ENCODE peak calls at places on chromosomes 16 and 17, in ten cellular contexts. One of them, this sample, is unnamed.

GRCh38 chr17:71180801-71181385 is 939.9 kb upstream of the SOX9 start:
- DNase-seq in effector memory CD4-positive, alpha-beta T cell: no peak
- DNase-seq in HL-60: no peak
- DNase-seq in glomerular endothelial cell: no peak
- DNase-seq in breast epithelium: no peak
- DNase-seq in AG04450: peak
- DNase-seq in NCI-H2081 treated with DMSO at 0.1 percent for 48 hours: peak
- DNase-seq in nucleus accumbens: no peak
- DNase-seq in AG10803: peak
- DNase-seq in left ventricle myocardium superior: no peak
- DNase-seq in this sample: peak

GRCh38 chr16:68920349-68920748 is 77.0 kb downstream of the TANGO6 start:
- DNase-seq in glomerular endothelial cell: no peak
- DNase-seq in AG10803: no peak
- DNase-seq in breast epithelium: no peak
- DNase-seq in left ventricle myocardium superior: no peak
- DNase-seq in NCI-H2081 treated with DMSO at 0.1 percent for 48 hours: no peak
- DNase-seq in HL-60: no peak
- DNase-seq in effector memory CD4-positive, alpha-beta T cell: no peak
- DNase-seq in AG04450: no peak
- DNase-seq in nucleus accumbens: no peak
- DNase-seq in this sample: no peak

GRCh38 chr17:78736526-78737079 is 45.5 kb downstream of the CYTH1 start:
- DNase-seq in nucleus accumbens: no peak
- DNase-seq in breast epithelium: peak
- DNase-seq in effector memory CD4-positive, alpha-beta T cell: peak
- DNase-seq in glomerular endothelial cell: no peak
- DNase-seq in AG04450: no peak
- DNase-seq in HL-60: peak
- DNase-seq in AG10803: no peak
- DNase-seq in NCI-H2081 treated with DMSO at 0.1 percent for 48 hours: no peak
- DNase-seq in left ventricle myocardium superior: peak
- DNase-seq in this sample: no peak

GRCh38 chr16:52584921-52585320 is 38.0 kb upstream of the TOX3 start:
- DNase-seq in NCI-H2081 treated with DMSO at 0.1 percent for 48 hours: no peak
- DNase-seq in AG10803: no peak
- DNase-seq in glomerular endothelial cell: no peak
- DNase-seq in AG04450: no peak
- DNase-seq in effector memory CD4-positive, alpha-beta T cell: no peak
- DNase-seq in left ventricle myocardium superior: no peak
- DNase-seq in breast epithelium: no peak
- DNase-seq in HL-60: no peak
- DNase-seq in nucleus accumbens: no peak
- DNase-seq in this sample: no peak

GRCh38 chr16:22693670-22694340 is 120.2 kb upstream of the HS3ST2 start:
- DNase-seq in glomerular endothelial cell: no peak
- DNase-seq in nucleus accumbens: no peak
- DNase-seq in breast epithelium: no peak
- DNase-seq in NCI-H2081 treated with DMSO at 0.1 percent for 48 hours: no peak
- DNase-seq in AG10803: no peak
- DNase-seq in AG04450: no peak
- DNase-seq in effector memory CD4-positive, alpha-beta T cell: no peak
- DNase-seq in left ventricle myocardium superior: no peak
- DNase-seq in HL-60: no peak
- DNase-seq in this sample: no peak

GRCh38 chr17:78305801-78306200 is 54.1 kb downstream of the SOCS3 start:
- DNase-seq in effector memory CD4-positive, alpha-beta T cell: no peak
- DNase-seq in nucleus accumbens: no peak
- DNase-seq in AG10803: no peak
- DNase-seq in NCI-H2081 treated with DMSO at 0.1 percent for 48 hours: no peak
- DNase-seq in left ventricle myocardium superior: no peak
- DNase-seq in breast epithelium: no peak
- DNase-seq in HL-60: peak
- DNase-seq in AG04450: no peak
- DNase-seq in glomerular endothelial cell: no peak
- DNase-seq in this sample: no peak

GRCh38 chr17:72136692-72137550 is 16.1 kb downstream of the SOX9 start:
- DNase-seq in left ventricle myocardium superior: no peak
- DNase-seq in AG04450: no peak
- DNase-seq in nucleus accumbens: no peak
- DNase-seq in glomerular endothelial cell: no peak
- DNase-seq in HL-60: no peak
- DNase-seq in NCI-H2081 treated with DMSO at 0.1 percent for 48 hours: no peak
- DNase-seq in effector memory CD4-positive, alpha-beta T cell: no peak
- DNase-seq in AG10803: peak
- DNase-seq in breast epithelium: no peak
- DNase-seq in this sample: no peak

GRCh38 chr16:31129568-31130335 is 5.8 kb downstream of the PRSS8 start:
- DNase-seq in glomerular endothelial cell: no peak
- DNase-seq in breast epithelium: no peak
- DNase-seq in AG04450: no peak
- DNase-seq in HL-60: peak
- DNase-seq in NCI-H2081 treated with DMSO at 0.1 percent for 48 hours: no peak
- DNase-seq in left ventricle myocardium superior: peak
- DNase-seq in nucleus accumbens: no peak
- DNase-seq in effector memory CD4-positive, alpha-beta T cell: no peak
- DNase-seq in AG10803: no peak
- DNase-seq in this sample: no peak

GRCh38 chr17:49191917-49192741 is 18.2 kb downstream of the GNGT2 start:
- DNase-seq in AG04450: peak
- DNase-seq in left ventricle myocardium superior: peak
- DNase-seq in HL-60: peak
- DNase-seq in NCI-H2081 treated with DMSO at 0.1 percent for 48 hours: peak
- DNase-seq in nucleus accumbens: peak
- DNase-seq in AG10803: peak
- DNase-seq in effector memory CD4-positive, alpha-beta T cell: peak
- DNase-seq in glomerular endothelial cell: peak
- DNase-seq in breast epithelium: peak
- DNase-seq in this sample: peak

GRCh38 chr16:3135120-3135715 is 389 bp downstream of the ZNF213 start:
- DNase-seq in left ventricle myocardium superior: no peak
- DNase-seq in nucleus accumbens: no peak
- DNase-seq in AG04450: no peak
- DNase-seq in NCI-H2081 treated with DMSO at 0.1 percent for 48 hours: no peak
- DNase-seq in HL-60: no peak
- DNase-seq in effector memory CD4-positive, alpha-beta T cell: no peak
- DNase-seq in AG10803: no peak
- DNase-seq in glomerular endothelial cell: no peak
- DNase-seq in breast epithelium: no peak
- DNase-seq in this sample: no peak

GRCh38 chr16:8982816-8983215 is 19.1 kb upstream of the USP7 start:
- DNase-seq in effector memory CD4-positive, alpha-beta T cell: no peak
- DNase-seq in AG10803: no peak
- DNase-seq in nucleus accumbens: no peak
- DNase-seq in glomerular endothelial cell: no peak
- DNase-seq in NCI-H2081 treated with DMSO at 0.1 percent for 48 hours: no peak
- DNase-seq in left ventricle myocardium superior: no peak
- DNase-seq in HL-60: no peak
- DNase-seq in breast epithelium: no peak
- DNase-seq in AG04450: no peak
- DNase-seq in this sample: no peak

GRCh38 chr16:15682105-15682570 is 32.1 kb downstream of the NDE1 start:
- DNase-seq in AG10803: peak
- DNase-seq in NCI-H2081 treated with DMSO at 0.1 percent for 48 hours: no peak
- DNase-seq in HL-60: peak
- DNase-seq in effector memory CD4-positive, alpha-beta T cell: no peak
- DNase-seq in breast epithelium: no peak
- DNase-seq in left ventricle myocardium superior: no peak
- DNase-seq in nucleus accumbens: no peak
- DNase-seq in glomerular endothelial cell: peak
- DNase-seq in AG04450: peak
- DNase-seq in this sample: peak

GRCh38 chr17:79819085-79819484 is 20.2 kb downstream of the CBX4 start:
- DNase-seq in NCI-H2081 treated with DMSO at 0.1 percent for 48 hours: no peak
- DNase-seq in effector memory CD4-positive, alpha-beta T cell: no peak
- DNase-seq in breast epithelium: no peak
- DNase-seq in AG10803: no peak
- DNase-seq in glomerular endothelial cell: no peak
- DNase-seq in HL-60: no peak
- DNase-seq in nucleus accumbens: no peak
- DNase-seq in AG04450: no peak
- DNase-seq in left ventricle myocardium superior: no peak
- DNase-seq in this sample: no peak

GRCh38 chr16:77723108-77723514 is 797 bp downstream of the NUDT7 start:
- DNase-seq in nucleus accumbens: no peak
- DNase-seq in left ventricle myocardium superior: peak
- DNase-seq in HL-60: peak
- DNase-seq in AG10803: peak
- DNase-seq in NCI-H2081 treated with DMSO at 0.1 percent for 48 hours: no peak
- DNase-seq in effector memory CD4-positive, alpha-beta T cell: no peak
- DNase-seq in glomerular endothelial cell: no peak
- DNase-seq in AG04450: peak
- DNase-seq in breast epithelium: no peak
- DNase-seq in this sample: peak

GRCh38 chr16:78961464-78961863 is 639.1 kb downstream of the MAF start:
- DNase-seq in AG10803: no peak
- DNase-seq in glomerular endothelial cell: no peak
- DNase-seq in breast epithelium: no peak
- DNase-seq in nucleus accumbens: no peak
- DNase-seq in effector memory CD4-positive, alpha-beta T cell: no peak
- DNase-seq in HL-60: no peak
- DNase-seq in NCI-H2081 treated with DMSO at 0.1 percent for 48 hours: no peak
- DNase-seq in AG04450: no peak
- DNase-seq in left ventricle myocardium superior: no peak
- DNase-seq in this sample: no peak

GRCh38 chr16:67538666-67539101 is 10.1 kb downstream of the RIPOR1 start:
- DNase-seq in breast epithelium: no peak
- DNase-seq in AG04450: no peak
- DNase-seq in left ventricle myocardium superior: no peak
- DNase-seq in effector memory CD4-positive, alpha-beta T cell: no peak
- DNase-seq in NCI-H2081 treated with DMSO at 0.1 percent for 48 hours: no peak
- DNase-seq in glomerular endothelial cell: no peak
- DNase-seq in AG10803: peak
- DNase-seq in nucleus accumbens: no peak
- DNase-seq in HL-60: no peak
- DNase-seq in this sample: no peak

GRCh38 chr17:60369727-60370126 is 22.2 kb downstream of the USP32 start:
- DNase-seq in nucleus accumbens: no peak
- DNase-seq in AG10803: no peak
- DNase-seq in glomerular endothelial cell: no peak
- DNase-seq in breast epithelium: no peak
- DNase-seq in HL-60: no peak
- DNase-seq in NCI-H2081 treated with DMSO at 0.1 percent for 48 hours: no peak
- DNase-seq in AG04450: no peak
- DNase-seq in effector memory CD4-positive, alpha-beta T cell: no peak
- DNase-seq in left ventricle myocardium superior: no peak
- DNase-seq in this sample: no peak

GRCh38 chr16:87571868-87572244 is 30.5 kb upstream of the JPH3 start:
- DNase-seq in AG10803: no peak
- DNase-seq in glomerular endothelial cell: no peak
- DNase-seq in left ventricle myocardium superior: no peak
- DNase-seq in NCI-H2081 treated with DMSO at 0.1 percent for 48 hours: no peak
- DNase-seq in breast epithelium: no peak
- DNase-seq in effector memory CD4-positive, alpha-beta T cell: no peak
- DNase-seq in AG04450: no peak
- DNase-seq in HL-60: no peak
- DNase-seq in nucleus accumbens: no peak
- DNase-seq in this sample: no peak

GRCh38 chr17:37064956-37065355 is 116.2 kb downstream of the AATF start:
- DNase-seq in nucleus accumbens: no peak
- DNase-seq in HL-60: no peak
- DNase-seq in breast epithelium: no peak
- DNase-seq in left ventricle myocardium superior: no peak
- DNase-seq in AG04450: no peak
- DNase-seq in glomerular endothelial cell: no peak
- DNase-seq in AG10803: no peak
- DNase-seq in NCI-H2081 treated with DMSO at 0.1 percent for 48 hours: no peak
- DNase-seq in effector memory CD4-positive, alpha-beta T cell: no peak
- DNase-seq in this sample: no peak

GRCh38 chr17:80636356-80637285 is 92.0 kb downstream of the RPTOR start:
- DNase-seq in AG10803: no peak
- DNase-seq in breast epithelium: no peak
- DNase-seq in left ventricle myocardium superior: no peak
- DNase-seq in AG04450: no peak
- DNase-seq in NCI-H2081 treated with DMSO at 0.1 percent for 48 hours: no peak
- DNase-seq in nucleus accumbens: no peak
- DNase-seq in glomerular endothelial cell: no peak
- DNase-seq in effector memory CD4-positive, alpha-beta T cell: no peak
- DNase-seq in HL-60: peak
- DNase-seq in this sample: no peak

GRCh38 chr17:10183931-10184930 is 14.2 kb downstream of the GAS7 start:
- DNase-seq in HL-60: no peak
- DNase-seq in NCI-H2081 treated with DMSO at 0.1 percent for 48 hours: no peak
- DNase-seq in effector memory CD4-positive, alpha-beta T cell: no peak
- DNase-seq in glomerular endothelial cell: no peak
- DNase-seq in nucleus accumbens: no peak
- DNase-seq in breast epithelium: no peak
- DNase-seq in AG10803: no peak
- DNase-seq in AG04450: no peak
- DNase-seq in left ventricle myocardium superior: no peak
- DNase-seq in this sample: no peak

GRCh38 chr17:33526753-33527152 is 233.7 kb upstream of the ASIC2 start:
- DNase-seq in AG10803: no peak
- DNase-seq in breast epithelium: no peak
- DNase-seq in left ventricle myocardium superior: no peak
- DNase-seq in AG04450: no peak
- DNase-seq in nucleus accumbens: no peak
- DNase-seq in effector memory CD4-positive, alpha-beta T cell: no peak
- DNase-seq in glomerular endothelial cell: no peak
- DNase-seq in HL-60: no peak
- DNase-seq in NCI-H2081 treated with DMSO at 0.1 percent for 48 hours: no peak
- DNase-seq in this sample: no peak

GRCh38 chr16:11988258-11988978 is 11.9 kb downstream of the SNX29 start:
- DNase-seq in nucleus accumbens: no peak
- DNase-seq in NCI-H2081 treated with DMSO at 0.1 percent for 48 hours: no peak
- DNase-seq in left ventricle myocardium superior: no peak
- DNase-seq in AG10803: no peak
- DNase-seq in glomerular endothelial cell: no peak
- DNase-seq in effector memory CD4-positive, alpha-beta T cell: no peak
- DNase-seq in breast epithelium: no peak
- DNase-seq in AG04450: no peak
- DNase-seq in HL-60: no peak
- DNase-seq in this sample: no peak

GRCh38 chr17:78302478-78302877 is 57.4 kb downstream of the SOCS3 start:
- DNase-seq in left ventricle myocardium superior: no peak
- DNase-seq in AG04450: no peak
- DNase-seq in HL-60: no peak
- DNase-seq in glomerular endothelial cell: no peak
- DNase-seq in effector memory CD4-positive, alpha-beta T cell: no peak
- DNase-seq in nucleus accumbens: no peak
- DNase-seq in breast epithelium: no peak
- DNase-seq in NCI-H2081 treated with DMSO at 0.1 percent for 48 hours: no peak
- DNase-seq in AG10803: no peak
- DNase-seq in this sample: no peak

GRCh38 chr17:48139948-48140347 is 32.4 kb downstream of the SNX11 start:
- DNase-seq in nucleus accumbens: no peak
- DNase-seq in left ventricle myocardium superior: no peak
- DNase-seq in NCI-H2081 treated with DMSO at 0.1 percent for 48 hours: no peak
- DNase-seq in AG04450: no peak
- DNase-seq in breast epithelium: no peak
- DNase-seq in glomerular endothelial cell: no peak
- DNase-seq in AG10803: no peak
- DNase-seq in effector memory CD4-positive, alpha-beta T cell: no peak
- DNase-seq in HL-60: peak
- DNase-seq in this sample: no peak

GRCh38 chr17:31448467-31449077 is 57.1 kb downstream of the RAB11FIP4 start:
- DNase-seq in AG04450: peak
- DNase-seq in effector memory CD4-positive, alpha-beta T cell: no peak
- DNase-seq in glomerular endothelial cell: no peak
- DNase-seq in breast epithelium: no peak
- DNase-seq in AG10803: peak
- DNase-seq in HL-60: no peak
- DNase-seq in NCI-H2081 treated with DMSO at 0.1 percent for 48 hours: no peak
- DNase-seq in left ventricle myocardium superior: no peak
- DNase-seq in nucleus accumbens: no peak
- DNase-seq in this sample: peak

GRCh38 chr16:69176033-69176780 is 10.8 kb upstream of the SNTB2 start:
- DNase-seq in effector memory CD4-positive, alpha-beta T cell: no peak
- DNase-seq in breast epithelium: no peak
- DNase-seq in AG04450: peak
- DNase-seq in HL-60: no peak
- DNase-seq in AG10803: peak
- DNase-seq in nucleus accumbens: no peak
- DNase-seq in glomerular endothelial cell: no peak
- DNase-seq in NCI-H2081 treated with DMSO at 0.1 percent for 48 hours: no peak
- DNase-seq in left ventricle myocardium superior: no peak
- DNase-seq in this sample: peak

GRCh38 chr16:4200000-4200780 is 41.7 kb downstream of the SRL start:
- DNase-seq in effector memory CD4-positive, alpha-beta T cell: no peak
- DNase-seq in HL-60: peak
- DNase-seq in NCI-H2081 treated with DMSO at 0.1 percent for 48 hours: no peak
- DNase-seq in breast epithelium: peak
- DNase-seq in AG04450: peak
- DNase-seq in AG10803: peak
- DNase-seq in glomerular endothelial cell: no peak
- DNase-seq in nucleus accumbens: no peak
- DNase-seq in left ventricle myocardium superior: peak
- DNase-seq in this sample: peak

This sample was measured in GM03348.